ENCODE peak calls at places on chromosomes 7 and 10, in seven cellular contexts. J is left cardiac atrium, M is NCI-H82, P is left ventricle myocardium inferior, N is Calu3, Y is body of pancreas, R is HCT116. I is an unnamed sample.

GRCh38 chr10:13375791-13376190 is 27.7 kb upstream of the SEPHS1 start:
- DNase-seq in J (no peak), M (no peak), P (no peak), N (no peak), Y (no peak), R (no peak), I (no peak)

GRCh38 chr10:23686722-23687121 is 247.8 kb downstream of the OTUD1 start:
- DNase-seq in J (no peak), M (no peak), P (no peak), N (no peak), Y (no peak), R (no peak), I (no peak)

GRCh38 chr7:11689096-11689495 is 142.9 kb downstream of the THSD7A start:
- DNase-seq in J (no peak), M (no peak), P (no peak), N (no peak), Y (no peak), R (no peak), I (no peak)

GRCh38 chr7:333399-333776 is 43.4 kb downstream of the FOXL3 start:
- DNase-seq in J (peak), M (no peak), P (peak), N (peak), Y (peak), R (no peak), I (peak)

GRCh38 chr10:29304259-29305030 is 15.6 kb downstream of the LYZL1 start:
- DNase-seq in J (peak), M (peak), P (peak), N (peak), Y (peak), R (peak), I (no peak)

GRCh38 chr10:13100349-13101294 is 659 bp downstream of the OPTN start:
- DNase-seq in J (peak), M (peak), P (peak), N (peak), Y (peak), R (no peak), I (no peak)

GRCh38 chr10:42926831-42927230 is 144.2 kb downstream of the BMS1 start:
- DNase-seq in J (no peak), M (peak), P (no peak), N (no peak), Y (no peak), R (no peak), I (no peak)

GRCh38 chr7:105277341-105277740 is 111.4 kb downstream of the SRPK2 start:
- DNase-seq in J (no peak), M (no peak), P (no peak), N (peak), Y (no peak), R (no peak), I (no peak)

GRCh38 chr10:102727037-102727818 is 12.8 kb downstream of the SFXN2 start:
- DNase-seq in J (no peak), M (no peak), P (no peak), N (no peak), Y (no peak), R (no peak), I (no peak)

GRCh38 chr7:17095951-17096350 is 202.5 kb upstream of the AHR start:
- DNase-seq in J (no peak), M (no peak), P (no peak), N (no peak), Y (no peak), R (no peak), I (no peak)

GRCh38 chr10:124694467-124695195 is 49.5 kb downstream of the FAM53B start:
- DNase-seq in J (peak), M (no peak), P (no peak), N (no peak), Y (no peak), R (no peak), I (no peak)